ENCODE peak calls at places on chromosomes 11 and 22, in five cellular contexts. U, Q, A, S and M are unnamed samples.
A peak's percentile ranks its signal among the peaks of the same experiment; 100 is the strongest.

GRCh38 chr11:27293500-27294417 is 69.3 kb downstream of the CCDC34 start:
- DNase-seq in A (no peak), Q (peak; percentile 52), S (no peak), U (no peak), M (no peak)

GRCh38 chr11:100472727-100473389 is 214.2 kb upstream of the ARHGAP42 start:
- DNase-seq in U (no peak), S (no peak), A (no peak), Q (no peak), M (no peak)

GRCh38 chr11:35619754-35620640 is 1.7 kb downstream of the FJX1 start:
- DNase-seq in S (no peak), Q (no peak), A (no peak), U (no peak), M (peak; percentile 22)

GRCh38 chr22:25162561-25162960 is 37.1 kb upstream of the CRYBB3 start:
- DNase-seq in Q (no peak), S (no peak), A (no peak), U (no peak), M (no peak)

GRCh38 chr22:21977814-21978213 is 4.8 kb downstream of the TOP3B start:
- DNase-seq in Q (no peak), A (no peak), U (no peak), S (no peak), M (no peak)

GRCh38 chr11:17653606-17654005 is 65.8 kb upstream of the MYOD1 start:
- DNase-seq in S (peak; percentile 60), U (no peak), Q (no peak), A (no peak), M (no peak)

GRCh38 chr11:116786360-116786759 is 1.5 kb downstream of the ZPR1 start:
- DNase-seq in Q (no peak), A (no peak), S (no peak), U (no peak), M (no peak)

GRCh38 chr11:43987384-43988039 is 45.1 kb downstream of the C11orf96 start:
- DNase-seq in A (peak; percentile 82), S (peak; percentile 90), Q (peak; percentile 66), U (peak; percentile 42), M (no peak)

GRCh38 chr22:37634505-37635002 is 4.9 kb upstream of the SH3BP1 start:
- DNase-seq in Q (no peak), S (no peak), A (no peak), U (no peak), M (no peak)

GRCh38 chr11:11742486-11742885 is 99.3 kb upstream of the USP47 start:
- DNase-seq in U (no peak), Q (no peak), A (no peak), S (no peak), M (no peak)

GRCh38 chr11:112418438-112418837 is 157.8 kb upstream of the PLET1 start:
- DNase-seq in A (no peak), Q (no peak), U (no peak), S (no peak), M (no peak)